ENCODE peak calls at places on chromosomes 12 and 14, in four cellular contexts. One of them, this sample, is unnamed.

GRCh38 chr14:92225731-92226130 is 97.2 kb upstream of the SLC24A4 start:
- DNase-seq in neuronal stem cell: no peak
- DNase-seq in breast epithelium: no peak
- DNase-seq in thoracic aorta: no peak
- DNase-seq in this sample: no peak

GRCh38 chr12:123113038-123113437 is 37.9 kb downstream of the PITPNM2 start:
- DNase-seq in breast epithelium: no peak
- DNase-seq in neuronal stem cell: no peak
- DNase-seq in thoracic aorta: no peak
- DNase-seq in this sample: no peak

GRCh38 chr14:28773917-28774691 is 7.5 kb downstream of the FOXG1 start:
- DNase-seq in breast epithelium: no peak
- DNase-seq in neuronal stem cell: no peak
- DNase-seq in thoracic aorta: no peak
- DNase-seq in this sample: no peak

GRCh38 chr14:87131879-87132278 is 861.1 kb downstream of the GALC start:
- DNase-seq in neuronal stem cell: no peak
- DNase-seq in thoracic aorta: no peak
- DNase-seq in breast epithelium: no peak
- DNase-seq in this sample: no peak

GRCh38 chr14:89616425-89617141 is 199.6 kb upstream of the FOXN3 start:
- DNase-seq in thoracic aorta: no peak
- DNase-seq in breast epithelium: no peak
- DNase-seq in neuronal stem cell: no peak
- DNase-seq in this sample: no peak

GRCh38 chr12:14769462-14769836 is 33.8 kb downstream of the WBP11 start:
- DNase-seq in neuronal stem cell: no peak
- DNase-seq in breast epithelium: peak; percentile 30
- DNase-seq in thoracic aorta: no peak
- DNase-seq in this sample: no peak

GRCh38 chr12:31117203-31118011 is 43.7 kb downstream of the DDX11 start:
- DNase-seq in neuronal stem cell: peak; percentile 59
- DNase-seq in thoracic aorta: no peak
- DNase-seq in breast epithelium: no peak
- DNase-seq in this sample: no peak

GRCh38 chr12:53213348-53213747 is 6.3 kb upstream of the ITGB7 start:
- DNase-seq in thoracic aorta: no peak
- DNase-seq in neuronal stem cell: peak; percentile 77
- DNase-seq in breast epithelium: peak; percentile 66
- DNase-seq in this sample: no peak

GRCh38 chr12:105212431-105212830 is 23.5 kb downstream of the APPL2 start:
- DNase-seq in thoracic aorta: no peak
- DNase-seq in breast epithelium: no peak
- DNase-seq in neuronal stem cell: no peak
- DNase-seq in this sample: no peak

GRCh38 chr12:75712223-75712622 is 200.8 kb upstream of the KRR1 start:
- DNase-seq in neuronal stem cell: no peak
- DNase-seq in breast epithelium: no peak
- DNase-seq in thoracic aorta: no peak
- DNase-seq in this sample: no peak

GRCh38 chr14:22606380-22606779 is 8.3 kb downstream of the ABHD4 start:
- DNase-seq in thoracic aorta: no peak
- DNase-seq in neuronal stem cell: no peak
- DNase-seq in breast epithelium: no peak
- DNase-seq in this sample: no peak
- H3K36me3 ChIP-seq in thoracic aorta: peaks cover 88% of the 10 kb centered on the region
- H3K36me3 ChIP-seq in neuronal stem cell: peaks cover 49% of the 10 kb centered on the region
- H3K36me3 ChIP-seq in breast epithelium: peaks cover 20% of the 10 kb centered on the region
- H3K36me3 ChIP-seq in this sample: peaks cover 100% of the 10 kb centered on the region

GRCh38 chr14:53310412-53310811 is 157.3 kb upstream of the DDHD1 start:
- DNase-seq in neuronal stem cell: no peak
- DNase-seq in thoracic aorta: no peak
- DNase-seq in breast epithelium: no peak
- DNase-seq in this sample: no peak

GRCh38 chr14:53306926-53307325 is 153.8 kb upstream of the DDHD1 start:
- DNase-seq in neuronal stem cell: peak; percentile 81
- DNase-seq in thoracic aorta: no peak
- DNase-seq in breast epithelium: no peak
- DNase-seq in this sample: no peak

GRCh38 chr14:53304726-53305381 is 151.7 kb upstream of the DDHD1 start:
- DNase-seq in neuronal stem cell: no peak
- DNase-seq in thoracic aorta: no peak
- DNase-seq in breast epithelium: no peak
- DNase-seq in this sample: no peak

GRCh38 chr14:53306267-53306721 is 153.2 kb upstream of the DDHD1 start:
- DNase-seq in breast epithelium: peak; percentile 29
- DNase-seq in thoracic aorta: no peak
- DNase-seq in neuronal stem cell: peak; percentile 62
- DNase-seq in this sample: no peak
- H3K4me3 ChIP-seq in breast epithelium: peak overlapping the region; percentile 41
- H3K4me3 ChIP-seq in thoracic aorta: peak overlapping the region; percentile 67
- H3K4me3 ChIP-seq in neuronal stem cell: peak overlapping the region; percentile 45
- H3K4me3 ChIP-seq in this sample: peak overlapping the region; percentile 39

DNA sequence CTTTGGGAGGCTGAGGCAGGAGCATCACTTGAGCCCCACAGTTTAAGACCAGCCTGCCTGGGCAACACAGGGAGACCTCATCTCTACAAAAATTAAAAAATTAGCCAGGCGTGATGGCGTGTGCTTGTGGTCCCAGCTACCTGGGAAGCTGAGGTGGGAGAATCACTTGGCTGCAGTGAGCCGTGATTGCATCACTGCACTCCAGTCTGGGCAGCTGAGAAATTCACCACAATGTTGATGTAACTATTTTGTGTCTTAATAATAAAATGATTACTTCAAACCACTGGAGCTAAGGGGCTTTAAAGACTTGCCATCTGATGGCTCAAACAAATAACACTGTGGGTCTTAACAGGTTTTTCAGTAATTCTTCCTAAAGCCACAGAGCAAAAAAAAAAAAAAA is 10.8 kb downstream of the ERH start:
- DNase-seq in breast epithelium: no peak
- DNase-seq in thoracic aorta: no peak
- DNase-seq in neuronal stem cell: no peak
- DNase-seq in this sample: no peak
- H3K36me3 ChIP-seq in breast epithelium: no peaks in the 10 kb centered on the region
- H3K36me3 ChIP-seq in thoracic aorta: peaks cover 17% of the 10 kb centered on the region
- H3K36me3 ChIP-seq in neuronal stem cell: peaks cover 20% of the 10 kb centered on the region
- H3K36me3 ChIP-seq in this sample: peaks cover 61% of the 10 kb centered on the region

GRCh38 chr12:106584104-106585064 is 1.6 kb downstream of the RFX4 start:
- DNase-seq in neuronal stem cell: peak; percentile 49
- DNase-seq in breast epithelium: no peak
- DNase-seq in thoracic aorta: no peak
- DNase-seq in this sample: peak; percentile 90
- H3K4me3 ChIP-seq in neuronal stem cell: peak overlapping the region; percentile 63
- H3K4me3 ChIP-seq in breast epithelium: no peak overlapping the region
- H3K4me3 ChIP-seq in thoracic aorta: no peak overlapping the region
- H3K4me3 ChIP-seq in this sample: peak overlapping the region; percentile 44